ENCODE peak calls at places on chromosomes 13 and 19, in six cellular contexts. X, K, P, E, N and C are unnamed samples.

GRCh38 chr13:19838726-19839342 is 24.6 kb downstream of the ZMYM5 start:
- DNase-seq in N (no peak), X (no peak), E (no peak), K (peak; percentile 51), P (peak; percentile 79), C (no peak)

GRCh38 chr19:33310606-33311325 is 8.4 kb upstream of the CEBPA start:
- DNase-seq in P (no peak), E (no peak), K (no peak), N (peak; percentile 45), X (no peak), C (no peak)

GRCh38 chr13:112434032-112434431 is 57.9 kb downstream of the SPACA7 start:
- DNase-seq in E (no peak), K (no peak), P (no peak), X (no peak), N (no peak), C (no peak)

GRCh38 chr13:28744091-28744536 is 25.3 kb upstream of the SLC46A3 start:
- DNase-seq in E (no peak), X (no peak), K (peak; percentile 3), P (peak; percentile 33), N (peak; percentile 44), C (no peak)

GRCh38 chr13:23828866-23829265 is 60.3 kb downstream of the MIPEP start:
- DNase-seq in E (no peak), X (no peak), P (peak; percentile 76), N (no peak), K (peak; percentile 33), C (no peak)

GRCh38 chr19:4639531-4640246 is 373 bp downstream of the TNFAIP8L1 start:
- DNase-seq in K (no peak), N (no peak), X (no peak), P (no peak), E (no peak), C (no peak)

GRCh38 chr13:99133230-99133629 is 67.4 kb upstream of the UBAC2 start:
- DNase-seq in P (no peak), N (no peak), E (no peak), K (no peak), X (no peak), C (no peak)

GRCh38 chr19:13100031-13100588 is 2.5 kb downstream of the LYL1 start:
- DNase-seq in P (no peak), E (peak; percentile 69), X (no peak), K (no peak), N (no peak), C (no peak)

GRCh38 chr13:113962386-113962785 is 11.5 kb downstream of the C13orf46 start:
- DNase-seq in P (no peak), K (no peak), E (no peak), X (no peak), N (no peak), C (no peak)

GRCh38 chr13:34127523-34127922 is 309.6 kb downstream of the RFC3 start:
- DNase-seq in N (peak; percentile 32), P (no peak), K (no peak), X (no peak), E (no peak), C (no peak)

GRCh38 chr19:41456342-41456918 is 13.5 kb downstream of the ERICH4 start:
- DNase-seq in N (no peak), K (peak; percentile 20), P (peak; percentile 35), X (no peak), E (no peak), C (no peak)

GRCh38 chr13:76225815-76226489 is 589.8 kb downstream of the LMO7 start:
- DNase-seq in N (peak; percentile 24), E (no peak), K (peak; percentile 82), X (no peak), P (peak; percentile 26), C (no peak)

GRCh38 chr13:78030351-78030750 is 111.7 kb upstream of the EDNRB start:
- DNase-seq in P (no peak), E (no peak), N (no peak), X (no peak), K (no peak), C (no peak)

GRCh38 chr19:47322048-47322447 is 9.9 kb upstream of the C5AR2 start:
- DNase-seq in N (no peak), K (no peak), E (no peak), P (no peak), X (no peak), C (no peak)

GRCh38 chr13:26011996-26012688 is 39.7 kb downstream of the SHISA2 start:
- DNase-seq in X (no peak), K (no peak), N (peak; percentile 57), P (no peak), E (no peak), C (no peak)

GRCh38 chr13:106176103-106176502 is 359.4 kb downstream of the EFNB2 start:
- DNase-seq in E (no peak), N (no peak), X (no peak), K (peak; percentile 50), P (peak; percentile 93), C (no peak)

GRCh38 chr13:49603318-49603717 is 18.0 kb upstream of the RCBTB1 start:
- DNase-seq in K (no peak), N (no peak), P (no peak), E (no peak), X (no peak), C (no peak)

GRCh38 chr13:113077953-113078894 is 27.4 kb upstream of the F7 start:
- DNase-seq in K (no peak), E (no peak), N (no peak), P (no peak), X (no peak), C (no peak)

GRCh38 chr13:68509734-68510621 is 1279.8 kb upstream of the PCDH9 start:
- DNase-seq in K (no peak), N (no peak), E (no peak), P (no peak), X (no peak), C (no peak)

GRCh38 chr19:49056101-49056901 is 1.2 kb downstream of the CGB7 start:
- DNase-seq in E (peak; percentile 20), P (peak; percentile 35), K (peak; percentile 20), N (peak; percentile 76), X (no peak), C (peak; percentile 89)

GRCh38 chr13:51050021-51050886 is 60.8 kb downstream of the C13orf42 start:
- DNase-seq in K (no peak), N (no peak), X (no peak), E (no peak), P (no peak), C (no peak)

GRCh38 chr19:49559928-49560327 is 20.4 kb downstream of the NOSIP start:
- DNase-seq in N (peak; percentile 43), P (no peak), X (no peak), K (no peak), E (no peak), C (no peak)

GRCh38 chr19:3403489-3404323 is 37.3 kb downstream of the NFIC start:
- DNase-seq in X (no peak), P (peak; percentile 92), E (peak; percentile 16), N (peak; percentile 31), K (peak; percentile 99), C (no peak)

GRCh38 chr13:37127706-37128241 is 22.3 kb upstream of the CSNK1A1L start:
- DNase-seq in X (no peak), E (no peak), K (peak; percentile 95), P (peak; percentile 98), N (no peak), C (no peak)

GRCh38 chr19:45693168-45693788 is 812 bp downstream of the QPCTL start:
- DNase-seq in K (peak; percentile 66), E (peak; percentile 81), P (peak; percentile 27), X (no peak), N (peak; percentile 92), C (peak; percentile 94)

GRCh38 chr13:41059466-41059865 is 1.8 kb upstream of the WBP4 start:
- DNase-seq in P (no peak), X (no peak), E (no peak), N (peak; percentile 27), K (no peak), C (no peak)

GRCh38 chr19:13600802-13601201 is 94.5 kb upstream of the CACNA1A start:
- DNase-seq in X (no peak), E (no peak), K (no peak), P (no peak), N (no peak), C (no peak)

GRCh38 chr13:97875911-97876310 is 77.6 kb upstream of the IPO5 start:
- DNase-seq in P (no peak), N (peak; percentile 3), E (no peak), X (no peak), K (no peak), C (peak; percentile 31)

GRCh38 chr13:73200432-73200831 is 141.6 kb downstream of the KLF5 start:
- DNase-seq in K (peak; percentile 41), N (no peak), E (no peak), P (peak; percentile 58), X (no peak), C (no peak)

GRCh38 chr19:29501816-29502580 is 23.8 kb upstream of the VSTM2B start:
- DNase-seq in N (no peak), K (no peak), P (no peak), X (no peak), E (no peak), C (no peak)

GRCh38 chr19:40280608-40281221 is 4.4 kb downstream of the AKT2 start:
- DNase-seq in P (no peak), K (no peak), X (no peak), E (no peak), N (peak; percentile 51), C (no peak)

GRCh38 chr13:109205315-109205714 is 575.9 kb downstream of the MYO16 start:
- DNase-seq in X (no peak), P (no peak), K (no peak), N (no peak), E (no peak), C (no peak)

GRCh38 chr13:109204657-109205056 is 575.2 kb downstream of the MYO16 start:
- DNase-seq in K (no peak), P (no peak), E (no peak), X (no peak), N (no peak), C (no peak)

GRCh38 chr13:109206616-109207015 is 577.2 kb downstream of the MYO16 start:
- DNase-seq in N (no peak), K (no peak), P (no peak), X (no peak), E (peak; percentile 66), C (no peak)

GRCh38 chr13:109204252-109204651 is 574.8 kb downstream of the MYO16 start:
- DNase-seq in X (no peak), K (peak; percentile 18), P (no peak), N (no peak), E (no peak), C (no peak)

GRCh38 chr13:109203587-109203986 is 574.2 kb downstream of the MYO16 start:
- DNase-seq in N (no peak), E (no peak), P (no peak), K (no peak), X (no peak), C (no peak)
- H3K4me2 ChIP-seq in N (no peak overlapping the region), E (no peak overlapping the region), P (no peak overlapping the region), K (no peak overlapping the region), X (no peak overlapping the region), C (no peak overlapping the region)

GRCh38 chr19:11204076-11204602 is 6.8 kb upstream of the KANK2 start:
- DNase-seq in X (no peak), N (no peak), E (no peak), K (no peak), P (no peak), C (no peak)
- H3K4me2 ChIP-seq in X (no peak overlapping the region), N (no peak overlapping the region), E (no peak overlapping the region), K (no peak overlapping the region), P (no peak overlapping the region), C (no peak overlapping the region)

GRCh38 chr13:53311561-53311960 is 282.9 kb downstream of the OLFM4 start:
- DNase-seq in K (no peak), X (no peak), P (no peak), N (peak; percentile 54), E (no peak), C (no peak)
- H3K4me2 ChIP-seq in K (no peak overlapping the region), X (no peak overlapping the region), P (no peak overlapping the region), N (no peak overlapping the region), E (no peak overlapping the region), C (no peak overlapping the region)

GRCh38 chr19:17556995-17557394 is 1.5 kb downstream of the COLGALT1 start:
- DNase-seq in K (no peak), X (no peak), N (no peak), E (no peak), P (no peak), C (no peak)
- H3K4me2 ChIP-seq in K (peak overlapping the region; percentile 80), X (peak overlapping the region; percentile 77), N (no peak overlapping the region), E (peak overlapping the region; percentile 89), P (peak overlapping the region; percentile 86), C (no peak overlapping the region)